ENCODE peak calls at places on chromosome 2, in six cellular contexts. R is K562, D is H1, U is HepG2, P is GM12891, M is GM12878. G is an unnamed sample.

GRCh38 chr2:215612770-215613169 is 176.9 kb upstream of the FN1 start:
- DNase-seq in P (no peak), D (no peak), U (no peak), R (no peak), M (no peak), G (no peak)

GRCh38 chr2:122451040-122451439 is 695.6 kb downstream of the TSN start:
- DNase-seq in R (peak; percentile 13), D (no peak), M (no peak), U (peak; percentile 47), P (no peak), G (no peak)

GRCh38 chr2:70523996-70524965 is 29.3 kb downstream of the TGFA start:
- DNase-seq in D (peak; percentile 21), U (peak; percentile 40), M (no peak), R (no peak), P (no peak), G (no peak)

GRCh38 chr2:74399785-74400184 is 19.7 kb upstream of the DCTN1 start:
- DNase-seq in R (peak; percentile 54), M (no peak), P (no peak), D (no peak), U (peak; percentile 41), G (no peak)

GRCh38 chr2:84846732-84847131 is 34.2 kb downstream of the TRABD2A start:
- DNase-seq in M (no peak), P (no peak), R (no peak), U (no peak), D (no peak), G (no peak)

GRCh38 chr2:25700221-25700660 is 26.9 kb upstream of the DTNB start:
- DNase-seq in U (peak; percentile 41), M (no peak), R (peak; percentile 45), P (peak; percentile 37), D (no peak), G (no peak)

GRCh38 chr2:224221455-224221913 is 180.4 kb downstream of the FAM124B start:
- DNase-seq in P (no peak), M (no peak), D (peak; percentile 61), R (no peak), U (no peak), G (no peak)

GRCh38 chr2:232882505-232883115 is 12.5 kb downstream of the SNORC start:
- DNase-seq in P (no peak), D (no peak), U (no peak), R (no peak), M (no peak), G (no peak)

GRCh38 chr2:128454980-128455709 is 136.5 kb upstream of the HS6ST1 start:
- DNase-seq in D (no peak), M (no peak), U (no peak), R (no peak), P (no peak), G (no peak)
- TF ChIP-seq TAF1 in D (no peak), M (no peak), U (no peak), R (no peak), P (no peak), G (no peak)

GRCh38 chr2:29113027-29113686 is 2.1 kb upstream of the CLIP4 start:
- DNase-seq in U (peak; percentile 30), M (no peak), P (no peak), D (no peak), R (no peak), G (no peak)
- TF ChIP-seq POLR2A in U (no peak), M (no peak), P (no peak), D (no peak), R (no peak), G (no peak)

GRCh38 chr2:11540996-11541692 is 7.3 kb downstream of the GREB1 start:
- DNase-seq in D (no peak), P (no peak), M (no peak), R (no peak), U (no peak), G (no peak)

GRCh38 chr2:11541693-11542274 is 7.9 kb downstream of the GREB1 start:
- DNase-seq in U (no peak), M (no peak), D (no peak), R (no peak), P (no peak), G (no peak)

GRCh38 chr2:11540148-11540995 is 6.5 kb downstream of the GREB1 start:
- DNase-seq in U (no peak), P (no peak), M (no peak), R (no peak), D (no peak), G (no peak)

GRCh38 chr2:11537951-11538350 is 4.1 kb downstream of the GREB1 start:
- DNase-seq in R (no peak), P (no peak), U (no peak), D (no peak), M (no peak), G (no peak)

DNA sequence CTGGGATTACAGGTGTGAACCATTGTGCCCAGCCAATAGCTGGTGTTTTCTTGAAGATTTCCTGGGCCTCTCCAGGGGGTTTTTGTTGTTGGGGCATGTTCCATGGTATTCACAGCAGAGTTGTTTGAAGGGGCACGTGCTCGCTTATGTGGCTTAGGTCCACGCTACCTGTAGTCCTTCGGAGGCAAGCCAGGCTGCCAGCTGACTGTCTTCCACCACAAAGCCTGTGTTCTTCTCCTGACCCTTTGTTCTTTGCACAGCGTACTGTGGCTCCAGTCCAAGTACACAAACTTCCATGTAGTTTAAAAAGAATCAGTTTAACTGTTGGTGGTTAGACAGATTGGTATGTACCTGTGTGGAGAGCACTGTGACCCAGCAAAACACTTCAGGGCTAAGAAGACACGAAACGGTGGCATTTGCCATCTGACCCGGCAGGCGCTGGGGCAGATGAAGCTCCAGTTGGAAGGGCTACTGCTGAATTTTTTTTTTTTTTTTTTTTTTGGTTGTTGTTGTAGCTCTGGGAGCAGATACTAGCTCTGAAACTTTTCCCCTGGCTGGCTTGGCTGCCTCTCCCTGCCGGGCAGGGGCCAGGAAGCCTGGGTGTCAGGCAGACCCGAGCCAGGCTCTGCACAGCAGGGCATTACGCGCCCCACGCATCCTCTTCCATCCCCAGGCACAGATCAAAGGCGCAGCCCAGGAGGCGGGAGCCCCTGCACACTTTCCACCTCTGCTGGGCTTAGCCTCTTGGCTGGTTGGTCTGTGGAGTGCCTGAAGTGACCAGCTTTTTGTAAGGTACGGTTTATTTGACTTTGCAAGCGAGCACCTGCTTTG is 5.7 kb downstream of the GREB1 start:
- DNase-seq in U (peak; percentile 96), D (no peak), P (no peak), R (no peak), M (no peak), G (no peak)
- TF ChIP-seq TAF1 in U (peak; percentile 61), D (no peak), P (no peak), R (no peak), M (no peak), G (no peak)

GRCh38 chr2:95401480-95401879 is 1.0 kb upstream of the FAHD2A start:
- DNase-seq in P (no peak), U (no peak), D (no peak), M (no peak), R (no peak), G (no peak)

GRCh38 chr2:95399061-95399460 is 3.4 kb upstream of the FAHD2A start:
- DNase-seq in M (no peak), P (no peak), R (no peak), D (no peak), U (no peak), G (no peak)

GRCh38 chr2:95402370-95403203 is at the start of gene FAHD2A:
- DNase-seq in R (peak; percentile 98), M (peak; percentile 38), U (peak; percentile 89), D (no peak), P (peak; percentile 99), G (peak; percentile 99)
- TF ChIP-seq POLR2A in R (peak; percentile 92), M (peak; percentile 95), U (peak; percentile 94), D (peak; percentile 83), P (no peak), G (peak; percentile 82)

DNA sequence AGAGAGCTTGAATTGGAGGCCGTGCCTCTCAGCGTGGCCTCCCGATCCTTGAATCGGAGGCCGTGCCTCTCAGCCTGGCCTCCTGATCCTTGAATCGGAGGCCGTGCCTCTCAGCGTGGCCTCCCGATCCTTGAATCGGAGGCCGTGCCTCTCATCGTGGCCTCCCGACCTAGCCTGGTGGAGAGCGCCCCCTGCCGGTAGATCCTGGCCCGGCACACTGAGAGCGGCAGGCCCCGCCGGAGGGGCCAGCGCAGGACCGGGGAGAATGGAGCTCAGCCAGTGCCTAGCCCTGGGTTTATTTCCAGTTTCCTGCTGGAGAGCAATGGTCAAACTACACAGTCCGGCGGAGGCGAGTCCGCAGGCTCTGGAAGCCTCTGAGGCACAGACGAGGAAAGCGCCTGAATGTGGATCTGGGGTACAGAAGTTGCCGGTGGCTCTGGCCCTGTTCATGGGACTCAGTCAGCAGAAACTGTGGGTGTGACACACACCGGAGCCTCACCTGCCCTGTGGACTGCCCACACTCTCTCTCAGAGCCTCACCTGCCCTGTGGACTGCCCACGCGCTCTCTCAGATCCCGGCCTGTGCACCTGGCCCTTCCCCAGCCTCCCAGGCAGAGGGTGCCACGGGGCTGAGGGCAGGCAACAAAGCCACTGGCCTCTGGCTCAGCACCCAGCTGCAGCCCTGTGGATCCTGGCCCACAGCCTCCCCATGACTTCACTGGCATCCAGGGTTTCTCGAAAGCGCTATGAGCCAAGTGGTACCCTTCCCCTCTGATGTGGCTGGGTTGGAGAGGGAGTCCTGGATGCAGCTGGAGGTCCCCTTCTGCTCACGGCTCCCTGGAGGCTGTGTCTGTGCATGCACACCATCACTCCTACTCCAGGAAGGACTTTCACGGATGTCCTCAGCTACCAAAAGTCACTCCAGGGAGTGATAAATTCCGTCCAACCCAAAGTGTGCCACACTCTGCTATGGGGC is 1.5 kb downstream of the IL36B start:
- DNase-seq in U (no peak), M (no peak), P (no peak), D (no peak), R (peak; percentile 64), G (no peak)
- TF ChIP-seq TAF1 in U (no peak), M (no peak), P (no peak), D (no peak), R (no peak), G (no peak)